ENCODE peak calls at places on chromosomes 13 and 19, in seven cellular contexts. P, F, O, D, V, A and B are unnamed samples.

GRCh38 chr13:41311607-41312500 is 787 bp downstream of the NAA16 start:
- DNase-seq in A (peak; percentile 31), D (peak; percentile 83), O (no peak), F (no peak), V (peak; percentile 47), P (peak; percentile 52), B (no peak)

GRCh38 chr19:54179921-54180452 is 7.0 kb upstream of the TMC4 start:
- DNase-seq in D (no peak), O (no peak), A (peak; percentile 92), F (no peak), V (no peak), P (no peak), B (no peak)

GRCh38 chr19:38852231-38853044 is 2.7 kb upstream of the HNRNPL start:
- DNase-seq in D (peak; percentile 89), F (no peak), V (peak; percentile 52), O (no peak), P (peak; percentile 48), A (peak; percentile 58), B (no peak)

GRCh38 chr13:71760226-71760591 is 106.8 kb downstream of the DACH1 start:
- DNase-seq in F (no peak), D (no peak), O (peak; percentile 76), A (no peak), P (no peak), V (no peak), B (no peak)

GRCh38 chr19:45508931-45509691 is 1.8 kb downstream of the VASP start:
- DNase-seq in V (no peak), P (no peak), D (peak; percentile 94), F (no peak), O (no peak), A (peak; percentile 39), B (peak; percentile 37)

GRCh38 chr13:102231486-102231885 is 170.4 kb downstream of the FGF14 start:
- DNase-seq in O (no peak), F (no peak), P (no peak), D (no peak), A (no peak), V (no peak), B (no peak)

GRCh38 chr13:107095876-107096275 is 527.9 kb upstream of the ARGLU1 start:
- DNase-seq in P (no peak), A (no peak), O (no peak), V (no peak), D (no peak), F (no peak), B (no peak)

GRCh38 chr13:48210178-48210577 is 22.8 kb upstream of the ITM2B start:
- DNase-seq in A (no peak), D (no peak), F (peak; percentile 29), O (no peak), V (no peak), P (no peak), B (no peak)

GRCh38 chr19:610071-610800 is 20.6 kb downstream of the HCN2 start:
- DNase-seq in A (no peak), D (no peak), V (peak; percentile 22), F (no peak), P (peak; percentile 52), O (no peak), B (no peak)

GRCh38 chr19:18430417-18431144 is 7.4 kb downstream of the ISYNA1 start:
- DNase-seq in V (no peak), P (no peak), A (no peak), O (no peak), F (no peak), D (no peak), B (no peak)

GRCh38 chr19:8028951-8029491 is 23.5 kb upstream of the CCL25 start:
- DNase-seq in A (no peak), V (no peak), D (no peak), F (no peak), O (no peak), P (no peak), B (no peak)

GRCh38 chr19:43711751-43712355 is 4.0 kb upstream of the IRGC start:
- DNase-seq in P (no peak), D (no peak), A (no peak), V (no peak), O (no peak), F (no peak), B (no peak)

GRCh38 chr19:39987596-39987995 is 9.3 kb upstream of the ZNF546 start:
- DNase-seq in D (no peak), F (no peak), V (no peak), A (no peak), P (no peak), O (no peak), B (no peak)

GRCh38 chr13:33472446-33472845 is 186.9 kb upstream of the STARD13 start:
- DNase-seq in V (no peak), O (no peak), F (no peak), P (no peak), D (no peak), A (no peak), B (no peak)

GRCh38 chr13:75864718-75865117 is 228.6 kb downstream of the LMO7 start:
- DNase-seq in A (no peak), O (no peak), F (no peak), D (no peak), P (no peak), V (no peak), B (no peak)

GRCh38 chr13:110261166-110262081 is 45.5 kb downstream of the COL4A1 start:
- DNase-seq in F (no peak), O (no peak), D (no peak), P (no peak), A (no peak), V (no peak), B (no peak)

GRCh38 chr19:47228937-47229673 is 1.9 kb downstream of the BBC3 start:
- DNase-seq in P (peak; percentile 49), F (no peak), D (no peak), O (no peak), A (peak; percentile 73), V (no peak), B (no peak)

GRCh38 chr19:17755977-17756670 is 4.8 kb downstream of the FCHO1 start:
- DNase-seq in D (no peak), O (peak; percentile 77), A (peak; percentile 45), P (peak; percentile 46), V (peak; percentile 37), F (no peak), B (no peak)

GRCh38 chr19:30480097-30480496 is 107.9 kb downstream of the ZNF536 start:
- DNase-seq in F (no peak), V (no peak), P (no peak), D (no peak), O (no peak), A (peak; percentile 62), B (no peak)

GRCh38 chr13:33353210-33353609 is 67.7 kb upstream of the STARD13 start:
- DNase-seq in F (no peak), O (no peak), A (peak; percentile 35), V (no peak), P (no peak), D (no peak), B (no peak)

GRCh38 chr13:113724780-113725315 is 34.2 kb upstream of the TMEM255B start:
- DNase-seq in F (no peak), P (peak; percentile 92), D (peak; percentile 89), O (peak; percentile 88), A (peak; percentile 68), V (peak; percentile 82), B (no peak)

GRCh38 chr13:103731959-103732358 is 665.7 kb upstream of the SLC10A2 start:
- DNase-seq in P (no peak), A (no peak), F (no peak), D (no peak), O (no peak), V (no peak), B (no peak)

GRCh38 chr19:29806098-29806866 is 5.5 kb upstream of the CCNE1 start:
- DNase-seq in V (no peak), P (no peak), A (peak; percentile 61), F (peak; percentile 31), D (peak; percentile 81), O (no peak), B (no peak)

GRCh38 chr19:51712461-51713081 is 11.2 kb downstream of the HAS1 start:
- DNase-seq in V (no peak), O (no peak), P (no peak), A (no peak), F (no peak), D (no peak), B (no peak)

GRCh38 chr19:45568732-45569131 is 15.9 kb downstream of the OPA3 start:
- DNase-seq in A (no peak), P (no peak), D (no peak), O (no peak), F (no peak), V (no peak), B (no peak)

GRCh38 chr13:111225810-111226546 is 94.5 kb upstream of the TEX29 start:
- DNase-seq in O (no peak), A (no peak), F (no peak), V (no peak), D (no peak), P (no peak), B (no peak)

GRCh38 chr13:45325806-45326205 is 15.2 kb downstream of the TPT1 start:
- DNase-seq in O (no peak), A (peak; percentile 55), P (no peak), F (no peak), D (no peak), V (no peak), B (peak; percentile 61)

GRCh38 chr13:74773263-74773662 is 639.1 kb upstream of the KLF12 start:
- DNase-seq in O (no peak), V (no peak), P (no peak), D (no peak), A (no peak), F (no peak), B (no peak)

GRCh38 chr19:801030-801860 is 4.0 kb downstream of the PTBP1 start:
- DNase-seq in O (no peak), D (peak; percentile 93), P (no peak), V (no peak), F (no peak), A (no peak), B (no peak)

GRCh38 chr19:55258476-55258827 is 365 bp downstream of the PPP6R1 start:
- DNase-seq in F (no peak), P (no peak), V (peak; percentile 44), O (no peak), A (no peak), D (peak; percentile 83), B (no peak)

GRCh38 chr13:106534844-106535551 is 464 bp downstream of the EFNB2 start:
- DNase-seq in O (no peak), V (no peak), A (no peak), P (peak; percentile 17), D (peak; percentile 80), F (no peak), B (no peak)

GRCh38 chr19:1275976-1276619 is 768 bp downstream of the FAM174C start:
- DNase-seq in F (no peak), P (no peak), V (no peak), D (no peak), A (no peak), O (no peak), B (no peak)

GRCh38 chr19:45423589-45424190 is at the start of gene ERCC1:
- DNase-seq in O (peak; percentile 93), V (no peak), P (no peak), D (peak; percentile 99), F (peak; percentile 81), A (peak; percentile 96), B (peak; percentile 88)

GRCh38 chr13:86757236-86757978 is 913.8 kb upstream of the SLITRK5 start:
- DNase-seq in A (no peak), F (no peak), O (no peak), V (no peak), P (peak; percentile 29), D (no peak), B (no peak)